ENCODE peak calls at places on chromosomes 13 and 19, in four cellular contexts. A, D, H and C are unnamed samples.

GRCh38 chr19:2035590-2035991 is 15.5 kb downstream of the MKNK2 start:
- DNase-seq in D (no peak), A (peak), H (no peak), C (no peak)

GRCh38 chr13:58991826-58992477 is 1171.8 kb downstream of the DIAPH3 start:
- DNase-seq in D (peak), H (no peak), A (no peak), C (no peak)

GRCh38 chr13:20230913-20231838 is 943 bp downstream of the GJB6 start:
- DNase-seq in H (peak), A (no peak), D (no peak), C (no peak)

GRCh38 chr13:48797127-48797526 is 143.4 kb downstream of the CYSLTR2 start:
- DNase-seq in D (no peak), A (no peak), H (no peak), C (no peak)

GRCh38 chr19:6061420-6062130 is 48.7 kb downstream of the RFX2 start:
- DNase-seq in D (no peak), A (peak), H (peak), C (peak)

GRCh38 chr13:42110410-42111155 is 62.1 kb downstream of the DGKH start:
- DNase-seq in D (peak), H (no peak), A (no peak), C (peak)

GRCh38 chr19:10871711-10872550 is 578 bp downstream of the CARM1 start:
- DNase-seq in A (peak), D (no peak), H (peak), C (no peak)

GRCh38 chr13:101433895-101434294 is 17.6 kb upstream of the NALCN start:
- DNase-seq in A (no peak), H (no peak), D (peak), C (no peak)

GRCh38 chr13:42777476-42777875 is 3.9 kb upstream of the FAM216B start:
- DNase-seq in D (no peak), H (no peak), A (no peak), C (no peak)

GRCh38 chr13:25844559-25845434 is 207.0 kb downstream of the SHISA2 start:
- DNase-seq in H (no peak), D (no peak), A (no peak), C (no peak)

GRCh38 chr13:41944229-41944628 is 16.7 kb downstream of the VWA8 start:
- DNase-seq in D (no peak), A (no peak), H (no peak), C (no peak)

GRCh38 chr19:18322759-18323460 is at the start of gene LSM4:
- DNase-seq in A (peak), H (peak), D (peak), C (peak)

GRCh38 chr19:55778331-55778730 is 9.4 kb downstream of the RFPL4AL1 start:
- DNase-seq in H (no peak), D (no peak), A (no peak), C (no peak)

GRCh38 chr19:47762615-47763308 is 15.7 kb upstream of the SELENOW start:
- DNase-seq in A (no peak), D (no peak), H (no peak), C (no peak)

GRCh38 chr19:44202470-44202869 is 9.9 kb upstream of the ZNF227 start:
- DNase-seq in D (no peak), A (no peak), H (no peak), C (no peak)

GRCh38 chr13:36530861-36531590 is 98.7 kb downstream of the CCNA1 start:
- DNase-seq in D (no peak), A (no peak), H (no peak), C (no peak)

GRCh38 chr13:51047434-51048165 is 63.5 kb downstream of the C13orf42 start:
- DNase-seq in D (no peak), H (no peak), A (no peak), C (no peak)

GRCh38 chr13:46605824-46606554 is 53.0 kb downstream of the LRCH1 start:
- DNase-seq in D (no peak), H (no peak), A (no peak), C (no peak)

GRCh38 chr13:48246097-48246496 is 13.1 kb downstream of the ITM2B start:
- DNase-seq in A (no peak), D (no peak), H (no peak), C (no peak)

GRCh38 chr13:39835253-39835652 is 179.8 kb downstream of the COG6 start:
- DNase-seq in H (no peak), D (no peak), A (no peak), C (no peak)

GRCh38 chr19:17337675-17338439 is 504 bp downstream of the GTPBP3 start:
- DNase-seq in A (peak), D (no peak), H (no peak), C (no peak)

GRCh38 chr13:112754281-112755025 is 64.6 kb downstream of the ATP11A start:
- DNase-seq in H (no peak), D (no peak), A (no peak), C (no peak)

GRCh38 chr13:39786091-39786490 is 130.6 kb downstream of the COG6 start:
- DNase-seq in H (no peak), D (no peak), A (no peak), C (no peak)

GRCh38 chr19:20078696-20079095 is 896 bp downstream of the ZNF90 start:
- DNase-seq in A (peak), H (peak), D (peak), C (peak)

GRCh38 chr13:35814573-35814972 is 316.6 kb downstream of the DCLK1 start:
- DNase-seq in D (no peak), H (no peak), A (no peak), C (no peak)

GRCh38 chr19:751501-752341 is 809 bp downstream of the MISP start:
- DNase-seq in A (peak), D (peak), H (no peak), C (peak)

GRCh38 chr19:16457195-16457953 is 14.4 kb downstream of the EPS15L1 start:
- DNase-seq in H (peak), D (peak), A (no peak), C (no peak)

GRCh38 chr19:21569497-21569870 is 64.1 kb downstream of the ZNF429 start:
- DNase-seq in A (peak), H (peak), D (peak), C (peak)

GRCh38 chr13:24747248-24748151 is 16.5 kb upstream of the RNF17 start:
- DNase-seq in D (no peak), H (no peak), A (peak), C (no peak)

GRCh38 chr13:52925221-52925620 is 76.8 kb upstream of the PCDH8 start:
- DNase-seq in D (no peak), A (no peak), H (no peak), C (no peak)

GRCh38 chr13:50993371-50993770 is 83.8 kb downstream of the RNASEH2B start:
- DNase-seq in H (no peak), A (no peak), D (no peak), C (no peak)